ENCODE peak calls at places on chromosomes 2 and 18, in four cellular contexts. L is NCI-H1436; B is stimulated activated effector memory CD8-positive, alpha-beta T cell treated with anti-CD3 and anti-CD28 coated beads, Interleukin-12 subunit alpha, Interleukin-12 subunit beta, amount 100 ng/mL, for 72 hours; Y is HTR-8/SVneo. W is an unnamed sample.
A peak's percentile ranks its signal among the peaks of the same experiment; 100 is the strongest.

GRCh38 chr2:128214251-128214650 is 104.4 kb downstream of the HS6ST1 start:
- DNase-seq in Y (no peak), L (no peak), B (no peak), W (no peak)

GRCh38 chr2:25306767-25307368 is 34.9 kb downstream of the DNMT3A start:
- DNase-seq in L (no peak), B (no peak), Y (no peak), W (no peak)

GRCh38 chr2:181957668-181958067 is 28.0 kb upstream of the PPP1R1C start:
- DNase-seq in L (no peak), B (no peak), Y (no peak), W (no peak)

GRCh38 chr18:59769105-59769865 is 72.1 kb upstream of the CCBE1 start:
- DNase-seq in B (no peak), L (no peak), Y (no peak), W (no peak)

GRCh38 chr2:157893611-157894010 is 17.5 kb upstream of the ACVR1 start:
- DNase-seq in L (no peak), B (no peak), Y (no peak), W (no peak)

GRCh38 chr2:174788291-174788929 is 24.1 kb upstream of the CHRNA1 start:
- DNase-seq in B (no peak), Y (no peak), L (no peak), W (no peak)

GRCh38 chr2:34012728-34013302 is 413.7 kb upstream of the FAM98A start:
- DNase-seq in B (no peak), L (peak; percentile 9), Y (peak; percentile 48), W (no peak)

GRCh38 chr2:203987959-203988358 is 51.4 kb downstream of the ICOS start:
- DNase-seq in B (no peak), Y (no peak), L (no peak), W (no peak)

GRCh38 chr2:3125761-3126130 is 251.9 kb downstream of the EIPR1 start:
- DNase-seq in B (no peak), L (no peak), Y (no peak), W (no peak)

GRCh38 chr2:178270338-178270737 is 76.0 kb downstream of the OSBPL6 start:
- DNase-seq in L (no peak), Y (no peak), B (no peak), W (no peak)

GRCh38 chr2:21289994-21290393 is 166.2 kb downstream of the TDRD15 start:
- DNase-seq in L (no peak), B (no peak), Y (no peak), W (no peak)

GRCh38 chr2:117936871-117937428 is 76.9 kb downstream of the CCDC93 start:
- DNase-seq in L (no peak), B (no peak), Y (no peak), W (no peak)

GRCh38 chr2:197674546-197674945 is 841 bp downstream of the RFTN2 start:
- DNase-seq in Y (no peak), L (no peak), B (no peak), W (no peak)

GRCh38 chr2:172408143-172408766 is 19.1 kb upstream of the ITGA6 start:
- DNase-seq in B (no peak), L (peak; percentile 73), Y (no peak), W (peak; percentile 26)

GRCh38 chr18:13562494-13563029 is 163.8 kb downstream of the FAM210A start:
- DNase-seq in L (no peak), B (peak; percentile 89), Y (no peak), W (no peak)

GRCh38 chr2:16487686-16488085 is 177.9 kb downstream of the CYRIA start:
- DNase-seq in L (no peak), B (no peak), Y (no peak), W (no peak)

GRCh38 chr2:66573412-66573811 is 138.5 kb downstream of the MEIS1 start:
- DNase-seq in B (no peak), Y (no peak), L (no peak), W (no peak)

GRCh38 chr18:26621161-26622026 is 73.0 kb upstream of the KCTD1 start:
- DNase-seq in B (peak; percentile 50), L (no peak), Y (no peak), W (no peak)

GRCh38 chr2:214328941-214329340 is 81.9 kb upstream of the VWC2L start:
- DNase-seq in L (no peak), B (no peak), Y (no peak), W (no peak)

GRCh38 chr2:193461431-193461946 is 1266.8 kb upstream of the TMEFF2 start:
- DNase-seq in L (no peak), B (no peak), Y (no peak), W (no peak)

W was measured in NCI-H1092.